ENCODE peak calls at places on chromosomes 11 and 22, in eight cellular contexts. One of them, this sample, is unnamed.
A peak's percentile ranks its signal among the peaks of the same experiment; 100 is the strongest.

GRCh38 chr11:65132988-65133700 is 1.2 kb downstream of the SYVN1 start:
- DNase-seq in HEK293T: peak; percentile 39
- DNase-seq in GDM1: no peak
- DNase-seq in glutamatergic neuron: no peak
- DNase-seq in NCI-H1436: no peak
- DNase-seq in SW 1271: no peak
- DNase-seq in T-helper 2 cell: peak; percentile 64
- DNase-seq in NCI-H460: no peak
- DNase-seq in this sample: no peak

GRCh38 chr11:108606495-108607160 is 13.1 kb upstream of the EXPH5 start:
- DNase-seq in NCI-H1436: no peak
- DNase-seq in T-helper 2 cell: no peak
- DNase-seq in GDM1: no peak
- DNase-seq in NCI-H460: no peak
- DNase-seq in glutamatergic neuron: no peak
- DNase-seq in HEK293T: no peak
- DNase-seq in SW 1271: no peak
- DNase-seq in this sample: no peak

GRCh38 chr22:20142711-20143621 is 7.9 kb downstream of the CCDC188 start:
- DNase-seq in glutamatergic neuron: no peak
- DNase-seq in T-helper 2 cell: no peak
- DNase-seq in NCI-H1436: no peak
- DNase-seq in NCI-H460: no peak
- DNase-seq in GDM1: no peak
- DNase-seq in HEK293T: no peak
- DNase-seq in SW 1271: no peak
- DNase-seq in this sample: no peak

GRCh38 chr22:42280140-42280539 is 9.7 kb upstream of the TCF20 start:
- DNase-seq in NCI-H1436: no peak
- DNase-seq in T-helper 2 cell: no peak
- DNase-seq in HEK293T: no peak
- DNase-seq in glutamatergic neuron: no peak
- DNase-seq in GDM1: no peak
- DNase-seq in NCI-H460: no peak
- DNase-seq in SW 1271: no peak
- DNase-seq in this sample: no peak

GRCh38 chr11:95705485-95706124 is 84.0 kb downstream of the FAM76B start:
- DNase-seq in HEK293T: peak; percentile 82
- DNase-seq in glutamatergic neuron: peak; percentile 87
- DNase-seq in NCI-H1436: peak; percentile 80
- DNase-seq in NCI-H460: peak; percentile 84
- DNase-seq in GDM1: peak; percentile 73
- DNase-seq in T-helper 2 cell: peak; percentile 88
- DNase-seq in SW 1271: peak; percentile 84
- DNase-seq in this sample: peak; percentile 48

GRCh38 chr11:70456921-70457532 is 58.7 kb downstream of the CTTN start:
- DNase-seq in NCI-H1436: no peak
- DNase-seq in NCI-H460: peak; percentile 4
- DNase-seq in GDM1: peak; percentile 36
- DNase-seq in HEK293T: no peak
- DNase-seq in glutamatergic neuron: no peak
- DNase-seq in SW 1271: no peak
- DNase-seq in T-helper 2 cell: no peak
- DNase-seq in this sample: no peak

GRCh38 chr11:74543991-74544390 is 48.4 kb upstream of the POLD3 start:
- DNase-seq in GDM1: no peak
- DNase-seq in NCI-H1436: no peak
- DNase-seq in T-helper 2 cell: peak; percentile 31
- DNase-seq in HEK293T: no peak
- DNase-seq in NCI-H460: no peak
- DNase-seq in SW 1271: no peak
- DNase-seq in glutamatergic neuron: no peak
- DNase-seq in this sample: no peak

GRCh38 chr11:47331454-47332302 is 20.8 kb downstream of the MYBPC3 start:
- DNase-seq in NCI-H460: no peak
- DNase-seq in NCI-H1436: no peak
- DNase-seq in GDM1: no peak
- DNase-seq in HEK293T: no peak
- DNase-seq in glutamatergic neuron: no peak
- DNase-seq in T-helper 2 cell: no peak
- DNase-seq in SW 1271: no peak
- DNase-seq in this sample: no peak

GRCh38 chr11:134921938-134922337 is 509.9 kb upstream of the B3GAT1 start:
- DNase-seq in NCI-H1436: no peak
- DNase-seq in glutamatergic neuron: no peak
- DNase-seq in HEK293T: no peak
- DNase-seq in T-helper 2 cell: no peak
- DNase-seq in GDM1: no peak
- DNase-seq in SW 1271: no peak
- DNase-seq in NCI-H460: no peak
- DNase-seq in this sample: no peak

GRCh38 chr11:57427692-57428082 is 766 bp upstream of the SLC43A3 start:
- DNase-seq in glutamatergic neuron: no peak
- DNase-seq in NCI-H460: no peak
- DNase-seq in GDM1: no peak
- DNase-seq in HEK293T: no peak
- DNase-seq in NCI-H1436: no peak
- DNase-seq in SW 1271: no peak
- DNase-seq in T-helper 2 cell: no peak
- DNase-seq in this sample: no peak

This sample was measured in NCI-H187 treated with DMSO at 0.1 percent for 48 hours.